ENCODE peak calls at places on chromosomes 16 and 17, in six cellular contexts. T, C, Q, R, J and U are unnamed samples.

GRCh38 chr16:77833906-77834599 is 45.7 kb downstream of the VAT1L start:
- DNase-seq in T (peak), C (peak), Q (no peak), R (no peak), J (peak), U (no peak)

GRCh38 chr16:16062023-16062932 is 112.9 kb downstream of the ABCC1 start:
- DNase-seq in T (no peak), C (no peak), Q (no peak), R (no peak), J (no peak), U (no peak)

GRCh38 chr17:80023261-80024205 is 12.1 kb downstream of the TBC1D16 start:
- DNase-seq in T (no peak), C (no peak), Q (no peak), R (no peak), J (peak), U (no peak)

GRCh38 chr17:70099884-70100283 is 24.9 kb downstream of the KCNJ16 start:
- DNase-seq in T (no peak), C (no peak), Q (no peak), R (no peak), J (no peak), U (no peak)

GRCh38 chr17:34218757-34219156 is 36.3 kb upstream of the CCL2 start:
- DNase-seq in T (no peak), C (no peak), Q (no peak), R (no peak), J (no peak), U (no peak)

GRCh38 chr16:79272141-79272577 is 328.4 kb downstream of the MAF start:
- DNase-seq in T (no peak), C (no peak), Q (peak), R (no peak), J (no peak), U (no peak)

GRCh38 chr17:70636517-70637133 is 467.3 kb downstream of the KCNJ2 start:
- DNase-seq in T (peak), C (peak), Q (no peak), R (no peak), J (peak), U (no peak)

GRCh38 chr17:12667299-12667958 is 1.7 kb downstream of the MYOCD start:
- DNase-seq in T (peak), C (peak), Q (no peak), R (no peak), J (peak), U (no peak)

GRCh38 chr16:85570213-85570734 is 42.8 kb upstream of the GSE1 start:
- DNase-seq in T (no peak), C (no peak), Q (no peak), R (no peak), J (no peak), U (no peak)

GRCh38 chr16:89330177-89330856 is 112.8 kb downstream of the ZNF778 start:
- DNase-seq in T (peak), C (no peak), Q (no peak), R (no peak), J (no peak), U (peak)

GRCh38 chr17:42362245-42362961 is 25.8 kb downstream of the STAT3 start:
- DNase-seq in T (no peak), C (no peak), Q (no peak), R (no peak), J (no peak), U (no peak)

GRCh38 chr17:39634384-39634871 is 2.5 kb upstream of the STARD3 start:
- DNase-seq in T (peak), C (no peak), Q (no peak), R (no peak), J (peak), U (no peak)

GRCh38 chr16:56093055-56093454 is 98.2 kb upstream of the GNAO1 start:
- DNase-seq in T (peak), C (no peak), Q (no peak), R (no peak), J (no peak), U (no peak)

GRCh38 chr17:17535957-17536356 is 39.8 kb upstream of the RASD1 start:
- DNase-seq in T (no peak), C (no peak), Q (no peak), R (no peak), J (no peak), U (peak)

GRCh38 chr16:719815-720506 is 985 bp upstream of the ANTKMT start:
- DNase-seq in T (no peak), C (no peak), Q (no peak), R (no peak), J (peak), U (no peak)

GRCh38 chr16:57536306-57537193 is at the start of gene CCDC102A:
- DNase-seq in T (peak), C (no peak), Q (no peak), R (no peak), J (no peak), U (no peak)

GRCh38 chr17:78022425-78022824 is 63.9 kb downstream of the TNRC6C start:
- DNase-seq in T (no peak), C (no peak), Q (no peak), R (no peak), J (no peak), U (no peak)

GRCh38 chr17:18166894-18167293 is 16.7 kb upstream of the ALKBH5 start:
- DNase-seq in T (no peak), C (no peak), Q (no peak), R (no peak), J (peak), U (no peak)

GRCh38 chr16:50889276-50889675 is 147.4 kb downstream of the CYLD start:
- DNase-seq in T (no peak), C (no peak), Q (no peak), R (no peak), J (no peak), U (no peak)

GRCh38 chr17:33874617-33875060 is 380.4 kb upstream of the CCL2 start:
- DNase-seq in T (no peak), C (no peak), Q (no peak), R (no peak), J (no peak), U (peak)

GRCh38 chr16:29198231-29198630 is 208.3 kb downstream of the NPIPB11 start:
- DNase-seq in T (no peak), C (no peak), Q (no peak), R (no peak), J (no peak), U (no peak)

GRCh38 chr16:74297296-74297665 is 667 bp downstream of the PSMD7 start:
- DNase-seq in T (peak), C (no peak), Q (no peak), R (no peak), J (peak), U (peak)

GRCh38 chr17:80889897-80890550 is 101.6 kb upstream of the CHMP6 start:
- DNase-seq in T (no peak), C (no peak), Q (peak), R (no peak), J (no peak), U (peak)

GRCh38 chr16:30644334-30644830 is 6.4 kb upstream of the PRR14 start:
- DNase-seq in T (no peak), C (no peak), Q (no peak), R (no peak), J (no peak), U (no peak)